ENCODE peak calls at places on chromosomes 3 and 15, in seven cellular contexts. One of them, this sample, is unnamed.

GRCh38 chr15:40190591-40190990 is 29.7 kb downstream of the BUB1B start:
- DNase-seq in HCT116: no peak
- DNase-seq in HepG2: no peak
- DNase-seq in GM12878: no peak
- DNase-seq in H1: no peak
- DNase-seq in K562: no peak
- DNase-seq in endothelial cell of umbilical vein: peak
- DNase-seq in this sample: no peak

GRCh38 chr3:4752201-4753072 is 226.8 kb upstream of the BHLHE40 start:
- DNase-seq in HCT116: no peak
- DNase-seq in HepG2: peak
- DNase-seq in GM12878: no peak
- DNase-seq in H1: no peak
- DNase-seq in K562: no peak
- DNase-seq in endothelial cell of umbilical vein: no peak
- DNase-seq in this sample: no peak

GRCh38 chr3:23588547-23588946 is 217.2 kb upstream of the UBE2E1 start:
- DNase-seq in HCT116: no peak
- DNase-seq in HepG2: no peak
- DNase-seq in GM12878: no peak
- DNase-seq in H1: no peak
- DNase-seq in K562: no peak
- DNase-seq in endothelial cell of umbilical vein: no peak
- DNase-seq in this sample: no peak

GRCh38 chr3:180700941-180701340 is 21.7 kb upstream of the CCDC39 start:
- DNase-seq in HCT116: no peak
- DNase-seq in HepG2: no peak
- DNase-seq in GM12878: no peak
- DNase-seq in H1: no peak
- DNase-seq in K562: no peak
- DNase-seq in endothelial cell of umbilical vein: no peak
- DNase-seq in this sample: no peak

GRCh38 chr15:48617619-48618018 is 27.9 kb downstream of the FBN1 start:
- DNase-seq in HCT116: no peak
- DNase-seq in HepG2: no peak
- DNase-seq in GM12878: no peak
- DNase-seq in H1: no peak
- DNase-seq in K562: no peak
- DNase-seq in endothelial cell of umbilical vein: peak
- DNase-seq in this sample: no peak

GRCh38 chr3:87145553-87145952 is 81.6 kb upstream of the CHMP2B start:
- DNase-seq in HCT116: peak
- DNase-seq in HepG2: peak
- DNase-seq in GM12878: no peak
- DNase-seq in H1: peak
- DNase-seq in K562: no peak
- DNase-seq in endothelial cell of umbilical vein: no peak
- DNase-seq in this sample: no peak

GRCh38 chr3:110456001-110456400 is 615.6 kb upstream of the NECTIN3 start:
- DNase-seq in HCT116: no peak
- DNase-seq in HepG2: no peak
- DNase-seq in GM12878: no peak
- DNase-seq in H1: no peak
- DNase-seq in K562: no peak
- DNase-seq in endothelial cell of umbilical vein: no peak
- DNase-seq in this sample: no peak

GRCh38 chr15:64122936-64123351 is 27.2 kb downstream of the SNX1 start:
- DNase-seq in HCT116: no peak
- DNase-seq in HepG2: no peak
- DNase-seq in GM12878: no peak
- DNase-seq in H1: no peak
- DNase-seq in K562: no peak
- DNase-seq in endothelial cell of umbilical vein: no peak
- DNase-seq in this sample: no peak

GRCh38 chr15:93929375-93930094 is 301.8 kb upstream of the MCTP2 start:
- DNase-seq in HCT116: no peak
- DNase-seq in HepG2: no peak
- DNase-seq in GM12878: no peak
- DNase-seq in H1: peak
- DNase-seq in K562: no peak
- DNase-seq in endothelial cell of umbilical vein: no peak
- DNase-seq in this sample: no peak

GRCh38 chr15:31516874-31517273 is 190.2 kb downstream of the KLF13 start:
- DNase-seq in HCT116: no peak
- DNase-seq in HepG2: no peak
- DNase-seq in GM12878: no peak
- DNase-seq in H1: no peak
- DNase-seq in K562: no peak
- DNase-seq in endothelial cell of umbilical vein: no peak
- DNase-seq in this sample: no peak

GRCh38 chr3:59006791-59007517 is 42.9 kb downstream of the CFAP20DC start:
- DNase-seq in HCT116: no peak
- DNase-seq in HepG2: no peak
- DNase-seq in GM12878: no peak
- DNase-seq in H1: no peak
- DNase-seq in K562: no peak
- DNase-seq in endothelial cell of umbilical vein: no peak
- DNase-seq in this sample: no peak

GRCh38 chr15:66287461-66288055 is 5.8 kb upstream of the DIS3L start:
- DNase-seq in HCT116: no peak
- DNase-seq in HepG2: no peak
- DNase-seq in GM12878: no peak
- DNase-seq in H1: no peak
- DNase-seq in K562: peak
- DNase-seq in endothelial cell of umbilical vein: peak
- DNase-seq in this sample: peak

GRCh38 chr3:189365609-189366564 is 194.1 kb downstream of the TPRG1 start:
- DNase-seq in HCT116: no peak
- DNase-seq in HepG2: no peak
- DNase-seq in GM12878: no peak
- DNase-seq in H1: no peak
- DNase-seq in K562: no peak
- DNase-seq in endothelial cell of umbilical vein: no peak
- DNase-seq in this sample: no peak

GRCh38 chr15:42456971-42457370 is 34.0 kb downstream of the ZNF106 start:
- DNase-seq in HCT116: no peak
- DNase-seq in HepG2: no peak
- DNase-seq in GM12878: no peak
- DNase-seq in H1: no peak
- DNase-seq in K562: no peak
- DNase-seq in endothelial cell of umbilical vein: no peak
- DNase-seq in this sample: no peak

DNA sequence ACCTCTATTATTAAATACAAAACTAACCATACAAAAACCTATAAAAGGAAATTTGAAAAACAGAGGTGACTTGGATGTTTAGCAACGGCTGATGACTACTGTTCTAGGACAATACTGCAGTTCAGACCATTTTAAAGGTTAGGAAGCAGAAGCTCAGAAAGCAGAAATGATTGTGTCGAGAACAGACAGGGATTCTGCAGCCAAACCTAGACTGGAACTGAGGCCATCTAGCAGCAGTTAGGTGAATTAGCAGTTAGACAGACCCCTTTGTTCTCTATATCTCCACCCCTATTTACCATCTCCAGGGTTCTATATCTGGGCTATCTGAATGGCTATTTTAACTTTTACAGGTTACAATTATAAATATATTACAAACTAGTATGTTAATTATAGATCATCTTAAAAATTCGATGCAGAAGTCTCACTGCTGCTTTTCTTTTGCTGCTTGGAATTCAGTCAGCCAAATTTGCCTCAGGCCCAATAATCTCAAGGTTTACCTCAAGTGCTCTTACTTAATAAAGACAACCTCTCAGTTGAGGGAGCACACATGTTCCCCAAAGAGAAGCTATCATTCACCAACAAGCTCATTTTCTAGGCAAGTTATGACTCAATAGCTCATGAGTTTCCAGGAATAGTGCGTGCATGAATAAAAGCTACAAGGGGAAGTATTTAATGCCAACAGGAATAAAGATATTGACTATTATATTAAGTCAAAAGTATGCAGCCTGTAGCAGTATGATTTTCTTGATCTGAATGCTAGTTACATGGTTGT is 9.3 kb upstream of the IL1RAP start:
- DNase-seq in HCT116: no peak
- DNase-seq in HepG2: peak
- DNase-seq in GM12878: no peak
- DNase-seq in H1: no peak
- DNase-seq in K562: no peak
- DNase-seq in endothelial cell of umbilical vein: peak
- DNase-seq in this sample: peak
- TF ChIP-seq EZH2 in HCT116: no peak
- TF ChIP-seq EZH2 in HepG2: no peak
- TF ChIP-seq EZH2 in GM12878: no peak
- TF ChIP-seq EZH2 in H1: no peak
- TF ChIP-seq EZH2 in K562: no peak
- TF ChIP-seq EZH2 in endothelial cell of umbilical vein: no peak
- TF ChIP-seq EZH2 in this sample: no peak

GRCh38 chr15:92653836-92654524 is 1.6 kb downstream of the FAM174B start:
- DNase-seq in HCT116: no peak
- DNase-seq in HepG2: peak
- DNase-seq in GM12878: no peak
- DNase-seq in H1: no peak
- DNase-seq in K562: no peak
- DNase-seq in endothelial cell of umbilical vein: peak
- DNase-seq in this sample: no peak
- TF ChIP-seq POLR2AphosphoS5 in HCT116: no peak
- TF ChIP-seq POLR2AphosphoS5 in HepG2: no peak
- TF ChIP-seq POLR2AphosphoS5 in GM12878: no peak
- TF ChIP-seq POLR2AphosphoS5 in H1: no peak
- TF ChIP-seq POLR2AphosphoS5 in K562: no peak
- TF ChIP-seq POLR2AphosphoS5 in endothelial cell of umbilical vein: peak
- TF ChIP-seq POLR2AphosphoS5 in this sample: no peak

GRCh38 chr15:74122403-74123130 is 7.8 kb upstream of the ISLR2 start:
- DNase-seq in HCT116: no peak
- DNase-seq in HepG2: no peak
- DNase-seq in GM12878: no peak
- DNase-seq in H1: no peak
- DNase-seq in K562: no peak
- DNase-seq in endothelial cell of umbilical vein: no peak
- DNase-seq in this sample: no peak

GRCh38 chr15:74123685-74124084 is 6.7 kb upstream of the ISLR2 start:
- DNase-seq in HCT116: no peak
- DNase-seq in HepG2: no peak
- DNase-seq in GM12878: no peak
- DNase-seq in H1: no peak
- DNase-seq in K562: no peak
- DNase-seq in endothelial cell of umbilical vein: no peak
- DNase-seq in this sample: no peak

GRCh38 chr15:74124196-74124595 is 6.2 kb upstream of the ISLR2 start:
- DNase-seq in HCT116: no peak
- DNase-seq in HepG2: no peak
- DNase-seq in GM12878: no peak
- DNase-seq in H1: no peak
- DNase-seq in K562: no peak
- DNase-seq in endothelial cell of umbilical vein: no peak
- DNase-seq in this sample: no peak

GRCh38 chr15:74121858-74122257 is 8.5 kb upstream of the ISLR2 start:
- DNase-seq in HCT116: no peak
- DNase-seq in HepG2: no peak
- DNase-seq in GM12878: no peak
- DNase-seq in H1: no peak
- DNase-seq in K562: no peak
- DNase-seq in endothelial cell of umbilical vein: no peak
- DNase-seq in this sample: no peak

GRCh38 chr15:74123131-74123429 is 7.3 kb upstream of the ISLR2 start:
- DNase-seq in HCT116: no peak
- DNase-seq in HepG2: no peak
- DNase-seq in GM12878: no peak
- DNase-seq in H1: no peak
- DNase-seq in K562: no peak
- DNase-seq in endothelial cell of umbilical vein: no peak
- DNase-seq in this sample: peak
- H3K9ac ChIP-seq in HCT116: no peak
- H3K9ac ChIP-seq in HepG2: no peak
- H3K9ac ChIP-seq in GM12878: peak
- H3K9ac ChIP-seq in H1: no peak
- H3K9ac ChIP-seq in K562: no peak
- H3K9ac ChIP-seq in endothelial cell of umbilical vein: no peak
- H3K9ac ChIP-seq in this sample: no peak

DNA sequence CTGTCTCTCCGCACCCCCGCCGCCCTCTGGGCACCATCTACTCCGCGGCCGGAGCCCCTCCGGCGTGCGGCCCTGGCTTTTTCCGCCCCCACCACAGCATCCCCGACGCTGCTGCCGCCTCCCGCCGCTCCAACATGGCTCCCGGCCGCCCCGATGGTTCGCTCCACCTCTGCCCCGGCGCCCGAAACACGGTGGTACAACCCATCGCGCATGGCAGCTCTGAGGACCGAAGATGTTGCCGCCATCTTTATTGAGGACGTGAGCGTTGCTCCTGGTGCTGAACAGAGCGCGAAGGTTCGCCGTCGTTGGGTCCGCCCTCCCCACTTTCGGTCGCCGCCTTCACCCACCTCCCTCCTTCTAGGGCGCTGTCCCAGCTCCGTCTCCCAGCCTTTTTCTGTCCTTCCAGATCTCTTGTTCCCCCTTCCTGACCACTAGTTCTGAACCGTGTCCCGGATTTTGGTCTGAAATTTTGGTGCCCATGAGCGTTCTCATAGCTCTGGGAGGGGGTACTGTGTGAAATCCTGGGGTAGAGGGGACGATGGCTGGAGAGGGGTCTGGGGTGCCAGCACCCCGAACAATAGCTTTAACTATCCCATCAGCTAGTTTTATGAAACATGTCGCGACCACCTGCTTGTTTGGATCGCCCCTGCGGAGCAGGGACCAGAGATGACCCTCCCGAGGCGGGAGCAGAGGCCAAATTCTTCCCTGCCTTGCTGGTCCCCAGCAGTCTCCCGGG is at the start of gene CELSR3:
- DNase-seq in HCT116: peak
- DNase-seq in HepG2: peak
- DNase-seq in GM12878: peak
- DNase-seq in H1: peak
- DNase-seq in K562: peak
- DNase-seq in endothelial cell of umbilical vein: peak
- DNase-seq in this sample: peak
- TF ChIP-seq EZH2 in HCT116: no peak
- TF ChIP-seq EZH2 in HepG2: no peak
- TF ChIP-seq EZH2 in GM12878: no peak
- TF ChIP-seq EZH2 in H1: no peak
- TF ChIP-seq EZH2 in K562: no peak
- TF ChIP-seq EZH2 in endothelial cell of umbilical vein: peak
- TF ChIP-seq EZH2 in this sample: no peak

GRCh38 chr3:179069762-179070390 is 1.7 kb downstream of the ZMAT3 start:
- DNase-seq in HCT116: no peak
- DNase-seq in HepG2: no peak
- DNase-seq in GM12878: no peak
- DNase-seq in H1: no peak
- DNase-seq in K562: no peak
- DNase-seq in endothelial cell of umbilical vein: peak
- DNase-seq in this sample: no peak
- TF ChIP-seq POLR2AphosphoS5 in HCT116: no peak
- TF ChIP-seq POLR2AphosphoS5 in HepG2: no peak
- TF ChIP-seq POLR2AphosphoS5 in GM12878: peak
- TF ChIP-seq POLR2AphosphoS5 in H1: no peak
- TF ChIP-seq POLR2AphosphoS5 in K562: no peak
- TF ChIP-seq POLR2AphosphoS5 in endothelial cell of umbilical vein: peak
- TF ChIP-seq POLR2AphosphoS5 in this sample: no peak

GRCh38 chr15:62406268-62406667 is 241.2 kb upstream of the C2CD4B start:
- DNase-seq in HCT116: no peak
- DNase-seq in HepG2: no peak
- DNase-seq in GM12878: no peak
- DNase-seq in H1: no peak
- DNase-seq in K562: no peak
- DNase-seq in endothelial cell of umbilical vein: no peak
- DNase-seq in this sample: no peak
- H3K9ac ChIP-seq in HCT116: no peak
- H3K9ac ChIP-seq in HepG2: no peak
- H3K9ac ChIP-seq in GM12878: no peak
- H3K9ac ChIP-seq in H1: no peak
- H3K9ac ChIP-seq in K562: no peak
- H3K9ac ChIP-seq in endothelial cell of umbilical vein: no peak
- H3K9ac ChIP-seq in this sample: no peak

This sample was measured in SK-N-MC.